ENCODE peak calls at places on chromosome 21, in nine cellular contexts. N, C, K, H, Y, J, F, X and R are unnamed samples.

GRCh38 chr21:46061950-46062349 is 36.0 kb upstream of the COL6A2 start:
- DNase-seq in N (no peak), C (no peak), K (no peak), H (no peak), Y (no peak), J (no peak), F (no peak), X (no peak), R (no peak)

GRCh38 chr21:43957629-43958362 is 54.3 kb upstream of the TRAPPC10 start:
- DNase-seq in N (no peak), C (no peak), K (no peak), H (no peak), Y (no peak), J (no peak), F (no peak), X (no peak), R (no peak)

GRCh38 chr21:30126575-30126974 is 40.0 kb downstream of the CLDN17 start:
- DNase-seq in N (no peak), C (no peak), K (no peak), H (no peak), Y (no peak), J (no peak), F (no peak), X (no peak), R (no peak)

GRCh38 chr21:44930543-44930981 is 9.3 kb upstream of the SLX9 start:
- DNase-seq in N (no peak), C (no peak), K (no peak), H (no peak), Y (no peak), J (peak), F (peak), X (peak), R (no peak)

GRCh38 chr21:43211085-43212071 is 42.6 kb downstream of the CRYAA start:
- DNase-seq in N (no peak), C (no peak), K (no peak), H (no peak), Y (no peak), J (no peak), F (peak), X (peak), R (peak)

GRCh38 chr21:45406801-45407628 is 2.0 kb downstream of the COL18A1 start:
- DNase-seq in N (no peak), C (no peak), K (no peak), H (peak), Y (no peak), J (no peak), F (peak), X (peak), R (no peak)

GRCh38 chr21:46041183-46041582 is 56.7 kb upstream of the COL6A2 start:
- DNase-seq in N (no peak), C (no peak), K (no peak), H (no peak), Y (no peak), J (no peak), F (no peak), X (no peak), R (no peak)

GRCh38 chr21:29640233-29640554 is 299.6 kb downstream of the GRIK1 start:
- DNase-seq in N (no peak), C (no peak), K (no peak), H (no peak), Y (no peak), J (peak), F (no peak), X (no peak), R (no peak)

GRCh38 chr21:30234050-30234449 is 18.2 kb upstream of the CLDN8 start:
- DNase-seq in N (no peak), C (no peak), K (no peak), H (no peak), Y (no peak), J (no peak), F (no peak), X (no peak), R (no peak)